ENCODE peak calls at places on chromosomes 12 and 14, in four cellular contexts. One of them, this sample, is unnamed.

GRCh38 chr12:47903927-47904646 is 707 bp downstream of the VDR start:
- DNase-seq in stimulated activated CD8-positive, alpha-beta memory T cell treated with anti-CD3 and anti-CD28 coated beads, Interleukin-2, amount 100 ng/mL, for 1 hour: no peak
- DNase-seq in SJSA1: peak
- DNase-seq in GM23338: peak
- DNase-seq in this sample: no peak

GRCh38 chr14:68473794-68474193 is 319.1 kb downstream of the ZFP36L1 start:
- DNase-seq in stimulated activated CD8-positive, alpha-beta memory T cell treated with anti-CD3 and anti-CD28 coated beads, Interleukin-2, amount 100 ng/mL, for 1 hour: no peak
- DNase-seq in SJSA1: no peak
- DNase-seq in GM23338: no peak
- DNase-seq in this sample: no peak

GRCh38 chr12:27524839-27525238 is 833 bp downstream of the PPFIBP1 start:
- DNase-seq in stimulated activated CD8-positive, alpha-beta memory T cell treated with anti-CD3 and anti-CD28 coated beads, Interleukin-2, amount 100 ng/mL, for 1 hour: no peak
- DNase-seq in SJSA1: no peak
- DNase-seq in GM23338: peak
- DNase-seq in this sample: no peak

GRCh38 chr14:59337151-59337611 is 128.0 kb downstream of the GPR135 start:
- DNase-seq in stimulated activated CD8-positive, alpha-beta memory T cell treated with anti-CD3 and anti-CD28 coated beads, Interleukin-2, amount 100 ng/mL, for 1 hour: no peak
- DNase-seq in SJSA1: no peak
- DNase-seq in GM23338: peak
- DNase-seq in this sample: no peak

GRCh38 chr12:78406213-78406612 is 458.4 kb upstream of the SYT1 start:
- DNase-seq in stimulated activated CD8-positive, alpha-beta memory T cell treated with anti-CD3 and anti-CD28 coated beads, Interleukin-2, amount 100 ng/mL, for 1 hour: no peak
- DNase-seq in SJSA1: no peak
- DNase-seq in GM23338: no peak
- DNase-seq in this sample: no peak

GRCh38 chr14:93536945-93537344 is 106.2 kb downstream of the UNC79 start:
- DNase-seq in stimulated activated CD8-positive, alpha-beta memory T cell treated with anti-CD3 and anti-CD28 coated beads, Interleukin-2, amount 100 ng/mL, for 1 hour: no peak
- DNase-seq in SJSA1: no peak
- DNase-seq in GM23338: peak
- DNase-seq in this sample: no peak

GRCh38 chr14:81582420-81582819 is 48.8 kb upstream of the SEL1L start:
- DNase-seq in stimulated activated CD8-positive, alpha-beta memory T cell treated with anti-CD3 and anti-CD28 coated beads, Interleukin-2, amount 100 ng/mL, for 1 hour: no peak
- DNase-seq in SJSA1: no peak
- DNase-seq in GM23338: no peak
- DNase-seq in this sample: no peak

GRCh38 chr14:69504775-69505174 is 20.2 kb downstream of the PLEKHD1 start:
- DNase-seq in stimulated activated CD8-positive, alpha-beta memory T cell treated with anti-CD3 and anti-CD28 coated beads, Interleukin-2, amount 100 ng/mL, for 1 hour: no peak
- DNase-seq in SJSA1: no peak
- DNase-seq in GM23338: no peak
- DNase-seq in this sample: no peak

GRCh38 chr14:105026033-105026785 is 5.3 kb upstream of the CDCA4 start:
- DNase-seq in stimulated activated CD8-positive, alpha-beta memory T cell treated with anti-CD3 and anti-CD28 coated beads, Interleukin-2, amount 100 ng/mL, for 1 hour: no peak
- DNase-seq in SJSA1: no peak
- DNase-seq in GM23338: no peak
- DNase-seq in this sample: no peak

GRCh38 chr12:103728323-103728722 is 112.7 kb downstream of the NT5DC3 start:
- DNase-seq in stimulated activated CD8-positive, alpha-beta memory T cell treated with anti-CD3 and anti-CD28 coated beads, Interleukin-2, amount 100 ng/mL, for 1 hour: no peak
- DNase-seq in SJSA1: no peak
- DNase-seq in GM23338: no peak
- DNase-seq in this sample: no peak

GRCh38 chr12:78403136-78403535 is 461.4 kb upstream of the SYT1 start:
- DNase-seq in stimulated activated CD8-positive, alpha-beta memory T cell treated with anti-CD3 and anti-CD28 coated beads, Interleukin-2, amount 100 ng/mL, for 1 hour: no peak
- DNase-seq in SJSA1: peak
- DNase-seq in GM23338: no peak
- DNase-seq in this sample: no peak

GRCh38 chr12:62673027-62673815 is 206.6 kb downstream of the MON2 start:
- DNase-seq in stimulated activated CD8-positive, alpha-beta memory T cell treated with anti-CD3 and anti-CD28 coated beads, Interleukin-2, amount 100 ng/mL, for 1 hour: no peak
- DNase-seq in SJSA1: no peak
- DNase-seq in GM23338: peak
- DNase-seq in this sample: no peak

This sample was measured in Panc1.